ENCODE peak calls at places on chromosomes 11 and 22, in six cellular contexts. G is GM12878, I is H1, H is K562, X is GM12891, K is SK-N-SH. L is an unnamed sample.

GRCh38 chr11:78465169-78465942 is 47.7 kb upstream of the GAB2 start:
- DNase-seq in I (no peak), X (peak; percentile 52), H (no peak), K (no peak), G (peak; percentile 93), L (peak; percentile 47)

GRCh38 chr11:2095542-2095941 is 43.6 kb downstream of the IGF2 start:
- DNase-seq in I (no peak), G (no peak), H (no peak), X (no peak), K (no peak), L (no peak)

GRCh38 chr22:30283342-30283741 is 6.0 kb downstream of the CASTOR1 start:
- DNase-seq in I (no peak), X (no peak), H (no peak), K (no peak), G (no peak), L (no peak)

GRCh38 chr22:28813772-28814518 is 13.6 kb upstream of the XBP1 start:
- DNase-seq in I (no peak), K (no peak), H (no peak), G (no peak), X (no peak), L (no peak)

GRCh38 chr22:20441631-20442484 is 4.2 kb upstream of the SCARF2 start:
- DNase-seq in I (no peak), H (no peak), K (no peak), G (no peak), X (no peak), L (no peak)

GRCh38 chr22:19942886-19943664 is 1.5 kb upstream of the TXNRD2 start:
- DNase-seq in I (no peak), H (peak; percentile 74), K (no peak), G (no peak), X (no peak), L (no peak)

GRCh38 chr11:118928870-118929495 is 3.3 kb upstream of the BCL9L start:
- DNase-seq in G (no peak), H (peak; percentile 58), K (peak; percentile 80), X (no peak), I (no peak), L (no peak)

GRCh38 chr11:70880416-70880815 is 372.0 kb downstream of the SHANK2 start:
- DNase-seq in K (no peak), I (no peak), X (no peak), G (no peak), H (no peak), L (no peak)

GRCh38 chr11:73140213-73141030 is 1.7 kb downstream of the FCHSD2 start:
- DNase-seq in I (no peak), H (peak; percentile 37), K (peak; percentile 56), X (no peak), G (no peak), L (no peak)

GRCh38 chr22:44181033-44181911 is 547 bp downstream of the PARVG start:
- DNase-seq in H (no peak), G (no peak), K (no peak), I (no peak), X (peak; percentile 47), L (no peak)
- TF ChIP-seq TAF1 in H (no peak), G (peak; percentile 52), K (no peak), I (no peak), X (peak; percentile 1), L (peak; percentile 35)

GRCh38 chr11:95149659-95150294 is 60.1 kb downstream of the ENDOD1 start:
- DNase-seq in K (no peak), H (no peak), G (no peak), X (no peak), I (no peak), L (no peak)
- TF ChIP-seq TAF1 in K (no peak), H (no peak), G (no peak), X (no peak), I (no peak), L (no peak)

GRCh38 chr11:60942970-60943565 is 8.9 kb downstream of the SLC15A3 start:
- DNase-seq in K (no peak), I (no peak), G (no peak), H (no peak), X (no peak), L (no peak)
- TF ChIP-seq TAF1 in K (no peak), I (no peak), G (no peak), H (no peak), X (no peak), L (no peak)

GRCh38 chr11:96187779-96188624 is 155.0 kb downstream of the MAML2 start:
- DNase-seq in H (no peak), X (no peak), G (no peak), K (no peak), I (no peak), L (no peak)
- TF ChIP-seq TAF1 in H (no peak), X (no peak), G (no peak), K (peak; percentile 37), I (no peak), L (no peak)

GRCh38 chr22:27614291-27615007 is 187.1 kb downstream of the MN1 start:
- DNase-seq in I (no peak), K (peak; percentile 75), X (no peak), G (no peak), H (no peak), L (no peak)
- TF ChIP-seq TAF1 in I (no peak), K (no peak), X (no peak), G (no peak), H (no peak), L (no peak)

GRCh38 chr22:41818011-41818410 is 14.9 kb upstream of the SREBF2 start:
- DNase-seq in K (no peak), I (no peak), X (no peak), G (no peak), H (no peak), L (no peak)

GRCh38 chr22:41822289-41823057 is 10.4 kb upstream of the SREBF2 start:
- DNase-seq in H (peak; percentile 62), I (no peak), G (peak; percentile 47), X (no peak), K (peak; percentile 45), L (no peak)

GRCh38 chr22:41820447-41820846 is 12.5 kb upstream of the SREBF2 start:
- DNase-seq in X (no peak), G (no peak), K (no peak), H (no peak), I (no peak), L (no peak)

GRCh38 chr22:41818596-41818995 is 14.3 kb upstream of the SREBF2 start:
- DNase-seq in G (no peak), K (no peak), I (no peak), H (no peak), X (no peak), L (no peak)

DNA sequence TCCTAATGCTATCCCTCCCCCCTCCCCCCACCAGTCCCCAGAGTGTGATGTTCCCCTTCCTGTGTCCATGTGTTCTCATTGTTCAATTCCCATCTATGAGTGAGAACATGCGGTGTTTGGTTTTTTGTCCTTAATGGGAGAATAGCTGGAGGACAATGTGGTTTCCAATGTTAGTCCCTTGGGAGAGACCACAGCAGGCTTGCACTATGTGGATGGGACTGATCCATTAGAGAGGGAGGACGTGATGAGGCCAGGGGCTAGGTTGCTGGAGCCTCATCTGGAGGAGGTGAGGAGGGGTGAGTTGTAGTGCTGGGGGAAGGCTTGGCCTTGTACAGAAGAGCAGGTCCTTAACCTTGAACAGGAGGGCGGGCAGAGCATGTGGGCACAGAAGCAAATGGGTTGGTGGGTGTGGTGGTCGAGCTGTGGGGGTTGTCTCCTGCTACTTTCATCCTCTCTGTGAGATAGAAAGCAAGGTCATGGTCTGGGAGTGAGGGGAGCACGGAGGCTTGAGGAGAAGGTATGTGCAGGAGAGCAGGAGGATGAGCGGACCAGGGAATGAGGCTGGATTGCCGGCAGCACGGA is 11.4 kb upstream of the SREBF2 start:
- DNase-seq in H (no peak), K (no peak), X (no peak), G (no peak), I (no peak), L (no peak)
- TF ChIP-seq TAF1 in H (no peak), K (no peak), X (no peak), G (no peak), I (no peak), L (no peak)

GRCh38 chr22:21591695-21592094 is 24.2 kb downstream of the UBE2L3 start:
- DNase-seq in X (no peak), K (no peak), H (no peak), G (no peak), I (no peak), L (no peak)

GRCh38 chr22:21589415-21589814 is 21.9 kb downstream of the UBE2L3 start:
- DNase-seq in I (no peak), X (no peak), G (no peak), H (no peak), K (no peak), L (no peak)

GRCh38 chr22:21590809-21591641 is 23.5 kb downstream of the UBE2L3 start:
- DNase-seq in G (no peak), H (no peak), I (no peak), X (no peak), K (no peak), L (no peak)

GRCh38 chr22:21585389-21585788 is 17.9 kb downstream of the UBE2L3 start:
- DNase-seq in G (no peak), X (no peak), K (no peak), I (no peak), H (no peak), L (no peak)

GRCh38 chr22:21587803-21588611 is 20.5 kb downstream of the UBE2L3 start:
- DNase-seq in K (no peak), G (peak; percentile 78), H (peak; percentile 96), X (peak; percentile 60), I (no peak), L (peak; percentile 61)
- TF ChIP-seq TAF1 in K (no peak), G (no peak), H (no peak), X (no peak), I (no peak), L (no peak)

GRCh38 chr11:113493205-113493604 is 18.0 kb upstream of the DRD2 start:
- DNase-seq in X (no peak), H (no peak), G (no peak), K (no peak), I (no peak), L (no peak)

GRCh38 chr11:113484223-113484622 is 9.0 kb upstream of the DRD2 start:
- DNase-seq in G (no peak), X (no peak), I (no peak), K (no peak), H (no peak), L (no peak)

GRCh38 chr11:113487622-113488021 is 12.4 kb upstream of the DRD2 start:
- DNase-seq in H (no peak), K (no peak), G (no peak), X (no peak), I (no peak), L (no peak)

GRCh38 chr11:113494021-113494420 is 18.8 kb upstream of the DRD2 start:
- DNase-seq in I (no peak), K (no peak), X (no peak), H (peak; percentile 15), G (no peak), L (no peak)

GRCh38 chr11:113488931-113489351 is 13.7 kb upstream of the DRD2 start:
- DNase-seq in G (no peak), X (no peak), H (no peak), I (no peak), K (no peak), L (no peak)
- TF ChIP-seq TAF1 in G (no peak), X (no peak), H (no peak), I (no peak), K (no peak), L (no peak)

DNA sequence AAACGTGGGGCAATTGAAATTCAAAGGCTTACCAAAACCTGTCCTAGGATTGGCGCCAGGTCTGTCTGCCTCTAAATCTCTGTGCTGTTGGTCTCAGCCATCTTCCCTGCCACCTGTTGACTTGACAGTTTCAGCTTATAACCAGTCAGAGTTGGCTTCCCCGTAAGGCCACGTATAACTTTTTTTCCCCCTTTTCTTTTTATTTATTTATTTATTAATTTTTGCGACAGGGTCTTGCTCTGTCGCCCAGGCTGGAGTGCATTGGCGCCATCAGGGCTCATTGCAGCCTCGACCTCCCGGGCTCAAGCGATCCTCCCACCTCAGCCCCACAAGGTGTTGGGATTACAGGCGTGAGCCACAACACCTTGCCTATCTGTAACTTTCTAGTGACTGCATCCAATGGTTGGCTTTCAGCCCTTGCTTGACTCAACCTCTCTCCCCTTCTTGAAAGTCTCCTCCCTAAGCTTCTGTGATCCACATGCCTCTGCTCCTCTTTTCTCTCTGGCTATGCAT is 1.4 kb upstream of the SYVN1 start:
- DNase-seq in H (no peak), G (no peak), I (no peak), X (no peak), K (no peak), L (no peak)
- TF ChIP-seq TAF1 in H (no peak), G (peak; percentile 21), I (no peak), X (no peak), K (no peak), L (no peak)